ENCODE peak calls at places on chromosomes 7 and 10, in nine cellular contexts. I, V, T, Y, M, L, X, J and Q are unnamed samples.

GRCh38 chr7:142782922-142783900 is 12.4 kb downstream of the PRSS2 start:
- DNase-seq in J (peak; percentile 94), T (peak; percentile 89), V (peak; percentile 87), L (peak; percentile 92), Y (peak; percentile 79), I (peak; percentile 90), X (peak; percentile 88), M (peak; percentile 94), Q (peak; percentile 89)

GRCh38 chr10:86968271-86968993 is at the start of gene ADIRF:
- DNase-seq in Y (peak; percentile 32), X (no peak), J (no peak), L (peak; percentile 70), I (peak; percentile 89), M (no peak), T (no peak), V (no peak), Q (peak; percentile 21)

GRCh38 chr7:44909596-44909995 is 24.3 kb upstream of the PURB start:
- DNase-seq in V (no peak), I (no peak), L (no peak), J (no peak), M (no peak), T (no peak), Y (no peak), X (no peak), Q (no peak)

GRCh38 chr7:150975536-150976285 is 2.4 kb downstream of the KCNH2 start:
- DNase-seq in M (no peak), I (no peak), T (no peak), V (no peak), Y (no peak), J (no peak), L (no peak), X (no peak), Q (no peak)

GRCh38 chr10:6144609-6145413 is 56.0 kb downstream of the RBM17 start:
- DNase-seq in V (peak; percentile 82), I (peak; percentile 87), L (peak; percentile 93), T (peak; percentile 82), Y (peak; percentile 85), X (peak; percentile 88), J (peak; percentile 73), M (peak; percentile 87), Q (peak; percentile 78)

GRCh38 chr10:103564799-103565365 is 71.4 kb downstream of the NEURL1 start:
- DNase-seq in X (no peak), V (no peak), Y (no peak), J (no peak), L (peak; percentile 82), M (no peak), I (peak; percentile 20), T (no peak), Q (no peak)

GRCh38 chr7:148807451-148807850 is 76.6 kb downstream of the EZH2 start:
- DNase-seq in J (no peak), T (no peak), L (no peak), X (no peak), V (no peak), M (no peak), I (no peak), Y (no peak), Q (no peak)

GRCh38 chr7:124155400-124156022 is 122.6 kb upstream of the TMEM229A start:
- DNase-seq in M (peak; percentile 53), L (no peak), Y (no peak), I (peak; percentile 36), T (peak; percentile 44), X (peak; percentile 49), V (peak; percentile 3), J (peak; percentile 36), Q (peak; percentile 27)

GRCh38 chr10:96129387-96130325 is at the start of gene ZNF518A:
- DNase-seq in X (peak; percentile 98), L (peak; percentile 94), M (peak; percentile 99), Y (peak; percentile 95), V (peak; percentile 100), J (peak; percentile 98), I (peak; percentile 99), T (peak; percentile 97), Q (peak; percentile 99)

GRCh38 chr10:76871697-76872295 is 765.8 kb downstream of the KCNMA1 start:
- DNase-seq in T (no peak), J (no peak), I (no peak), M (no peak), X (no peak), L (no peak), V (no peak), Y (no peak), Q (no peak)

GRCh38 chr10:17343118-17343517 is 111.3 kb downstream of the ST8SIA6 start:
- DNase-seq in V (no peak), J (no peak), I (no peak), T (no peak), L (no peak), Y (no peak), X (no peak), M (no peak), Q (no peak)

GRCh38 chr10:13709931-13710690 is 123.3 kb downstream of the PRPF18 start:
- DNase-seq in J (peak; percentile 71), I (no peak), L (no peak), Y (no peak), M (peak; percentile 58), X (no peak), T (no peak), V (peak; percentile 83), Q (peak; percentile 89)

GRCh38 chr7:5557920-5558401 is 134.3 kb upstream of the TNRC18 start:
- DNase-seq in L (peak; percentile 67), J (peak; percentile 59), I (no peak), M (no peak), X (peak; percentile 71), T (peak; percentile 11), V (no peak), Y (no peak), Q (peak; percentile 47)

GRCh38 chr7:151446412-151446811 is 6.5 kb upstream of the CRYGN start:
- DNase-seq in L (no peak), J (no peak), M (no peak), V (no peak), I (no peak), X (no peak), T (no peak), Y (no peak), Q (no peak)

GRCh38 chr7:6232130-6232529 is 40.3 kb downstream of the CYTH3 start:
- DNase-seq in T (no peak), V (no peak), X (no peak), M (no peak), Y (no peak), J (no peak), I (no peak), L (no peak), Q (no peak)

GRCh38 chr7:155377837-155378579 is 79.9 kb upstream of the EN2 start:
- DNase-seq in J (peak; percentile 18), T (peak; percentile 10), V (peak; percentile 38), M (peak; percentile 11), L (peak; percentile 75), I (peak; percentile 31), X (peak; percentile 22), Y (no peak), Q (peak; percentile 34)
- H3K4me3 ChIP-seq in J (peak overlapping the region; percentile 40), T (no peak overlapping the region), V (no peak overlapping the region), M (no peak overlapping the region), L (no peak overlapping the region), I (no peak overlapping the region), X (no peak overlapping the region), Y (no peak overlapping the region), Q (peak overlapping the region; percentile 31)

GRCh38 chr7:115476666-115477065 is 553.9 kb downstream of the TFEC start:
- DNase-seq in I (no peak), X (peak; percentile 30), J (no peak), V (no peak), M (peak; percentile 13), T (no peak), L (no peak), Y (no peak), Q (no peak)
- H3K4me3 ChIP-seq in I (no peak overlapping the region), X (peak overlapping the region; percentile 34), J (no peak overlapping the region), V (no peak overlapping the region), M (peak overlapping the region; percentile 48), T (peak overlapping the region; percentile 44), L (no peak overlapping the region), Y (no peak overlapping the region), Q (peak overlapping the region; percentile 52)

GRCh38 chr10:116667484-116667883 is 46.7 kb downstream of the PNLIPRP2 start:
- DNase-seq in J (no peak), V (no peak), L (no peak), Y (no peak), T (no peak), I (no peak), X (no peak), M (no peak), Q (no peak)

GRCh38 chr10:116663342-116663741 is 42.6 kb downstream of the PNLIPRP2 start:
- DNase-seq in V (no peak), L (no peak), Y (no peak), X (no peak), T (no peak), J (no peak), I (no peak), M (no peak), Q (no peak)

GRCh38 chr10:116668018-116668417 is 47.3 kb downstream of the PNLIPRP2 start:
- DNase-seq in T (no peak), M (no peak), X (no peak), L (no peak), Y (no peak), V (no peak), J (no peak), I (no peak), Q (no peak)

GRCh38 chr10:116664631-116665030 is 43.9 kb downstream of the PNLIPRP2 start:
- DNase-seq in V (no peak), L (no peak), I (no peak), Y (no peak), M (no peak), J (no peak), T (no peak), X (no peak), Q (no peak)

DNA sequence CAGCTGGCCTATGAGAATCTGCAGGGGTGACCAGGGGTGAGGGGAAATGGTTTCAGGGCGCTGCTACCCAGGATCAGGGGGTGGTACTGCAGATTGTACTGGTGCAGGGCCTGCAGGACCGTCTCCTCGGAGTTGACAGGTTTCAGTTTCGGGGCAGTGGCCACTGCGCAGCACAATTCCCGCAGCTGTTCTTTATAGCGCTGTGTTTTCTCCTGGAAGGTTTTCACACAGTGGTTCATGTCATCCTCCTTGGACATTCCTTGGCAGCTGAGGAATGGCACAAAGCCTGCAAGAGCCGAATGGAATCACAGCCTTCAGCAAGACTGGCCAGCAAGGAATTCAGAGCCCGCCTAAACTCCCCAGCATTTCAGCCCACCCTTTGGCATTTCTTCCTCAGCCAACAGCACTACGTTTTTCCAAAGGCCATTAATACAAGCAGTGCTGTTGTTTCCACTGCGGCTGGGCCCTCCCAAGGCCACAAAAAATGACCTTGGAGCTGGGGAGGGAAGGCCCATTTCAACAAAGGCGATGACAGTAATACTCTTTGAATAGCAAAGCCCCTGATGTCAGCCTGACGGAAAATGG is 44.9 kb downstream of the PNLIPRP2 start:
- DNase-seq in Y (no peak), I (no peak), L (no peak), V (peak; percentile 62), J (peak; percentile 65), M (no peak), X (no peak), T (peak; percentile 5), Q (peak; percentile 62)
- H3K4me3 ChIP-seq in Y (no peak overlapping the region), I (no peak overlapping the region), L (no peak overlapping the region), V (peak overlapping the region; percentile 36), J (peak overlapping the region; percentile 17), M (no peak overlapping the region), X (no peak overlapping the region), T (no peak overlapping the region), Q (peak overlapping the region; percentile 34)

DNA sequence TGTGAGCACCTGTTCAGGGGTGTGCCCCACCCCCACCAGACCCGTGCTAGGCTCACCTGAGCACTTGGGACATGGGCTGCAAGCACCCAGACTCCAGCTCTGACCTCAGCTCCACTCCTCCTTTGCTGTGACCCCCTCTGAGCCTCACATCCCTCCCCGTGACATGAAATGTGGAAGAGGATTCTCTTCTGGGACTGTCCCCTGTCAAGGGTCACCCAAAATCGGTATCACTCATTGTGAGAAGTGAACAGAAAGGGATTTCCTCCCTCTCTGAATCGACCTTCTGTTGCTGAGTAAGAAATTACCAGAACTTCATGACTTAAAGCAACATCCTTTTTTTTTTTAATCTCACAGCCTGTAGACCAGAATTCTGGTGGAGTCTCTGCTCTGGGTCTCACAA is 6.2 kb upstream of the CHST15 start:
- DNase-seq in J (no peak), V (no peak), M (no peak), L (no peak), I (no peak), Y (no peak), T (no peak), X (no peak), Q (no peak)
- H3K4me3 ChIP-seq in J (no peak overlapping the region), V (no peak overlapping the region), M (no peak overlapping the region), L (no peak overlapping the region), I (no peak overlapping the region), Y (no peak overlapping the region), T (no peak overlapping the region), X (no peak overlapping the region), Q (no peak overlapping the region)